ENCODE peak calls at places on chromosomes 5 and 9, in five cellular contexts. L, K, X, C and P are unnamed samples.

GRCh38 chr9:78397045-78397843 is 100.3 kb downstream of the PSAT1 start:
- DNase-seq in L (no peak), K (peak), X (no peak), C (no peak), P (no peak)

GRCh38 chr5:157538311-157538710 is 37.3 kb downstream of the ADAM19 start:
- DNase-seq in L (no peak), K (no peak), X (no peak), C (no peak), P (no peak)

GRCh38 chr5:86880785-86881492 is 263.2 kb downstream of the COX7C start:
- DNase-seq in L (peak), K (peak), X (peak), C (peak), P (peak)

GRCh38 chr9:82091100-82091499 is 102.5 kb downstream of the SPATA31D1 start:
- DNase-seq in L (no peak), K (no peak), X (peak), C (no peak), P (no peak)

GRCh38 chr9:70085241-70085640 is 41.6 kb downstream of the MAMDC2 start:
- DNase-seq in L (no peak), K (peak), X (peak), C (no peak), P (peak)

GRCh38 chr9:86676426-86676825 is 270.9 kb downstream of the GAS1 start:
- DNase-seq in L (no peak), K (no peak), X (no peak), C (no peak), P (no peak)

GRCh38 chr9:104950838-104951237 is 22.9 kb upstream of the ABCA1 start:
- DNase-seq in L (no peak), K (no peak), X (peak), C (no peak), P (no peak)

GRCh38 chr9:137488906-137489305 is 29.8 kb upstream of the NSMF start:
- DNase-seq in L (no peak), K (no peak), X (no peak), C (no peak), P (no peak)

GRCh38 chr5:181181650-181182565 is 23.1 kb downstream of the TRIM7 start:
- DNase-seq in L (peak), K (peak), X (peak), C (no peak), P (peak)

GRCh38 chr9:14119694-14120514 is 194.0 kb downstream of the NFIB start:
- DNase-seq in L (no peak), K (no peak), X (peak), C (no peak), P (peak)

GRCh38 chr5:149138182-149138923 is 2.9 kb upstream of the ABLIM3 start:
- DNase-seq in L (no peak), K (no peak), X (no peak), C (no peak), P (no peak)

GRCh38 chr5:91182763-91183162 is 200.4 kb downstream of the ARRDC3 start:
- DNase-seq in L (peak), K (peak), X (peak), C (no peak), P (no peak)

GRCh38 chr5:166695311-166695710 is 1596.1 kb upstream of the WWC1 start:
- DNase-seq in L (no peak), K (no peak), X (peak), C (no peak), P (no peak)

GRCh38 chr5:110219769-110220168 is 506.7 kb downstream of the TMEM232 start:
- DNase-seq in L (no peak), K (no peak), X (no peak), C (no peak), P (no peak)

GRCh38 chr9:109118802-109119438 is 827 bp downstream of the TMEM245 start:
- DNase-seq in L (peak), K (peak), X (no peak), C (no peak), P (peak)

GRCh38 chr9:20512106-20512505 is 110.2 kb downstream of the MLLT3 start:
- DNase-seq in L (no peak), K (no peak), X (peak), C (peak), P (peak)

GRCh38 chr9:98326402-98327248 is 71.2 kb upstream of the TBC1D2 start:
- DNase-seq in L (no peak), K (no peak), X (peak), C (peak), P (peak)

GRCh38 chr9:101465330-101465915 is 29.8 kb upstream of the ALDOB start:
- DNase-seq in L (peak), K (peak), X (peak), C (no peak), P (peak)

GRCh38 chr9:97475079-97475478 is 26.4 kb upstream of the TMOD1 start:
- DNase-seq in L (no peak), K (no peak), X (peak), C (peak), P (peak)

GRCh38 chr5:54645888-54646284 is 128.3 kb downstream of the SNX18 start:
- DNase-seq in L (no peak), K (no peak), X (peak), C (no peak), P (no peak)

GRCh38 chr5:36125868-36126267 is 25.8 kb downstream of the LMBRD2 start:
- DNase-seq in L (no peak), K (no peak), X (no peak), C (no peak), P (no peak)

GRCh38 chr5:2192496-2192895 is 309.8 kb upstream of the IRX4 start:
- DNase-seq in L (no peak), K (no peak), X (no peak), C (no peak), P (no peak)

GRCh38 chr5:123460296-123460729 is 37.1 kb upstream of the CEP120 start:
- DNase-seq in L (peak), K (peak), X (peak), C (no peak), P (no peak)

GRCh38 chr9:34512131-34513078 is 10.4 kb downstream of the ENHO start:
- DNase-seq in L (no peak), K (peak), X (no peak), C (no peak), P (no peak)

GRCh38 chr9:34511160-34511513 is 11.7 kb downstream of the ENHO start:
- DNase-seq in L (no peak), K (no peak), X (no peak), C (no peak), P (no peak)

GRCh38 chr9:34510032-34510431 is 12.8 kb downstream of the ENHO start:
- DNase-seq in L (no peak), K (no peak), X (no peak), C (no peak), P (no peak)

GRCh38 chr9:34508951-34509350 is 13.8 kb downstream of the ENHO start:
- DNase-seq in L (no peak), K (no peak), X (no peak), C (no peak), P (no peak)

DNA sequence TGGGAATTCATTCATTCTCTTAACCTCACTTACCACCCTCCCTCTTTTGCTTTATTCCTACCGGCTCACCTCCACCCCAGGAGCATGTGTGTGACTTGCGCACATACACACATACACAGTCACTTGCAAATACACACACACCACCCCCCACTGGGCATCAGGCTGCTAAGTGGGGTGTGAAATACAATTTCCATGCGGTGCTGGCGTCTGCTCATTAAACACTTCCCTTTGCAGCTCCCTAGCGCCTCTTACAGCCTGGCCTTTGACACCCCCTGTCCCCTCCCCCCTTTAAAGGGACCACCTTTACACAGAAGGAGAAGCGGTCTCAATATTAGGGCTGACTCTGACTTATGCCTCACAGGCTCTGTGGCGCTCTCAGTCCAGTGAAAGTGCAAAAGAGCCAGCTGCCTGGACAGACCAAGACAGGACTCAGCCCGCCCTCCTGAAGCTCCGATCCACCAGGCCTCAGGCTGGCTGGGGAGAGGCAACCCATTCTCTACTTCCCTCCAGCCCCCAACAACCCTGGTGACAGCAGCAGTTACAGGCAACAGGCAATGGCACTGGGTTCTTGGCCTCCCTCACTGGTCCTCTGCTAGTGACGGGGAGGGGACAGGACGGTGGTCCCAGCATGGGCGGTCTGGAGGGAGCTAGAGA is 12.2 kb downstream of the ENHO start:
- DNase-seq in L (no peak), K (peak), X (no peak), C (no peak), P (no peak)
- H3K4me3 ChIP-seq in L (no peak), K (no peak), X (no peak), C (no peak), P (no peak)

DNA sequence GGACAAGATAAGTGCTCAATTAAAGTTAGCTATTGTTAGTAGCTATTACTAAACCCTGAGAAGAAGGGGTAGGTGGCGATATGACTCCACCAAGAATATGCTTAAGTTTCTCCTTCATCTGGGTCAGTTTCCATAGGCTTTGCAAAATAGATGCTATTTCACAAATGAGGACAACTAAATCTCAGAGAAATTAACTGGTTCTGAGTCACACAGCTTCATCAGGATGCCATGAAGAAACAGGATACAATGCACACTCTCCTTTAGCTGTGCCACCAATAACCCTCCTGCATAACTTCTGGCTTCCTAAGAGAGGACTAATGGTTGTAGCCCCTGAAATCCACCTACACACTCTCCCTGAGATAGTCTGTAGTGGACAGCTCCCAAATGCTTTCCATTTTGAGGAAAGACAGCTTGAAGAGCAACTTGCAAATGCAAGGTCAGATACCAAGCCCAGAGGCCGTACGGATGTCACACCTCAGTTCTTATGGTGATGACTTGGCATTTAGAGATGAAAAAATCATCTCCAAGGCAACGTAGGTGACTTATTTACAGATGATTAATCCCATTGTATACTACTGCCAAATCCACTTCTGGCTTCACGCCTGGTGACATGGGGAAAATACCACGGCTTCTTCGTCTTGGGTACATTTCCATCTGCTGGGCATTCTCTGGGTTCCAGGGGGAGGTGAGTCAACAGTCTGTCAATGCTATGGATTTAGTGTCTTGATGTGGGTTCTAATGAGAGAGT is 251.4 kb upstream of the IL12B start:
- DNase-seq in L (no peak), K (peak), X (peak), C (peak), P (peak)
- TF ChIP-seq CTCF in L (no peak), K (peak), X (peak), C (peak), P (peak)

DNA sequence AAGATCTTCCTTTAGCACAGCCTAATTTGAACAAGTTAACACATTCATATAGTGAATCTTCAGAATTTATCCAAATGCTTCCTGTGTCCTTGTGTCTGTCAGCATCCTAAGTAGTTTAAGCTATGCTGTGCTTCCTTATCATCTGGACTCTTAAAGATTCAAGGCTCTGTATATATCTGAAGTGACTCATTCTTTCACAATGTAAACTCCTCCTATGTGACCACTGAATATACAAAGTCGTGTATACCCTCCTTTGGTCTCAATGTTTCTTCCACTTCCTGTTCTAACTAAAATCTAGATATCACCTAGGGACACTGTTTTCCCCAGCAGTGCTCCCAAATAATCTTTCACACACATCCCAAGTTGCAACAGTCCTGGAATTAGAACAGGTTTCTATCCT is 935.7 kb upstream of the NUDT12 start:
- DNase-seq in L (no peak), K (no peak), X (peak), C (peak), P (peak)
- H3K4me3 ChIP-seq in L (no peak), K (no peak), X (no peak), C (no peak), P (no peak)

GRCh38 chr9:22098636-22099332 is 89.7 kb upstream of the CDKN2B start:
- DNase-seq in L (peak), K (no peak), X (peak), C (no peak), P (no peak)

GRCh38 chr9:22102347-22103053 is 93.4 kb upstream of the CDKN2B start:
- DNase-seq in L (no peak), K (no peak), X (no peak), C (no peak), P (no peak)

GRCh38 chr9:22103650-22104575 is 94.8 kb upstream of the CDKN2B start:
- DNase-seq in L (peak), K (no peak), X (peak), C (no peak), P (peak)

GRCh38 chr9:22097712-22098111 is 88.6 kb upstream of the CDKN2B start:
- DNase-seq in L (no peak), K (no peak), X (peak), C (no peak), P (peak)

DNA sequence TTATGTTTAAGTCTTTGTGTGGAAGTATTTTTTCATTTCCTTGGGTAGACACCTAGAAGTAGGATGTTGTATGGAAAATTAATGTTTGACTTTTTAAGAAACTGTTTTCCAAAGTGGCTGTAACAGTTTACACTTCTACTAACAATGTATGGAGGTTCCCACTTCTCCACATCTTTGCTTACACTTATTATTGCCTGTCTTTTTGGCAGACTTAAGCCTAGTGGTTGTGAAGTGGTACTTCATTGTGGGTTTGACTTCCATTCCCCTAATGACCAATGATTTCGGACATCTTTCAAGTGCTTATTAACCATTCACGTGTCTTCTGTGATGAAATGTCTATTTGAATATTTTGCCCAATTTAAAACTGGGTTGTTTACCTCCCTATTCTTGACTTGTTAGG is 91.5 kb upstream of the CDKN2B start:
- DNase-seq in L (no peak), K (peak), X (no peak), C (no peak), P (no peak)
- TF ChIP-seq CTCF in L (no peak), K (peak), X (no peak), C (peak), P (peak)

GRCh38 chr9:135714242-135715055 is 12.5 kb downstream of the KCNT1 start:
- DNase-seq in L (no peak), K (peak), X (no peak), C (no peak), P (no peak)
- H3K4me3 ChIP-seq in L (no peak), K (peak), X (no peak), C (no peak), P (no peak)

GRCh38 chr9:90953200-90953599 is 151.6 kb downstream of the SYK start:
- DNase-seq in L (no peak), K (peak), X (no peak), C (no peak), P (no peak)
- TF ChIP-seq CTCF in L (no peak), K (peak), X (no peak), C (no peak), P (no peak)

DNA sequence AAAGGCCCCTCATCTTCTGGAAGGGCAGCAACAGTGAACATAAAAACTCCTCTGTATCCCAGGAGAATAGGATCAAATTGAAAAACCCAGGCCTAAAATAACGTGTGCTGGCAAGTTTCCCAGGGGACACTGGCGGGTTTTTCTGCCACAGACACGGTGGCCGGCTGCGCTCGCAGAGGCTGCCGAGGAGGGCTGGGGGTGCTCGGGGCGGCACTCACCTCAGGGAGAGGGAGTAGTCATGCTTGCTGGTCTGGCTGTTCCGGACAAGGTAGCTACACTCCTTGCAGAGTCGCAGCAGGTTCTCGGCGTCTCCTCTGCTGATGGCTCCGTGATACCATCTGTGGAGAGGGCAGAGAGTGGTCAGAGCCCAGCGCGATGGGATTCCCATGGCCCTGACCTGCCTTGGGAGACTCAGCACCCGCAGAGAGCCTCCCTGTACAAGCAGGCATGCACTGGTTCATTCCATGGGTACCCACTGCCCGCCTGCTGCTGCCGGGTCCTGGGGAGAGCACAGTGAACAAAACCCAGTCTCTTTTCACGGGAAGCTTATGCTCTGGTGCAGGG is 44.6 kb upstream of the SLC25A51 start:
- DNase-seq in L (no peak), K (no peak), X (no peak), C (no peak), P (no peak)
- H3K4me3 ChIP-seq in L (no peak), K (no peak), X (no peak), C (no peak), P (no peak)

GRCh38 chr5:56323505-56323904 is 90.4 kb upstream of the ANKRD55 start:
- DNase-seq in L (no peak), K (no peak), X (peak), C (peak), P (peak)
- TF ChIP-seq CTCF in L (no peak), K (no peak), X (peak), C (no peak), P (no peak)